ENCODE peak calls at places on chromosomes 11 and 22, in eight cellular contexts. D is mammary epithelial cell; U is EL; R is stomach; N is activated T-helper 1 cell treated with anti-CD3 and anti-CD28 coated beads, Interleukin-12 subunit alpha, Interleukin-12 subunit beta, Interleukin-2, Interleukin-4 antibody, amounts not matched to agents 30 ng/mL and 10 ng/mL and 1 ng/mL, durations not matched to agents 14 hours and 24 hours and 36 hours; A is mucosa of gallbladder; V is NCI-H774; S is stimulated activated CD8-positive, alpha-beta memory T cell treated with anti-CD3 and anti-CD28 coated beads, Interleukin-15, amount 100 ng/mL, for 1 hour. B is an unnamed sample.

GRCh38 chr11:62500066-62501035 is 46.3 kb downstream of the AHNAK start:
- DNase-seq in A (peak), N (no peak), R (no peak), D (peak), S (no peak), U (no peak), V (peak), B (no peak)

GRCh38 chr22:35419756-35420155 is 19.8 kb downstream of the MCM5 start:
- DNase-seq in A (no peak), N (no peak), V (no peak), U (no peak), R (no peak), D (no peak), S (no peak), B (no peak)

GRCh38 chr11:111954154-111954553 is 17.0 kb downstream of the DIXDC1 start:
- DNase-seq in D (no peak), A (no peak), U (no peak), S (no peak), N (no peak), V (no peak), R (no peak), B (no peak)

GRCh38 chr11:125110996-125111340 is 458 bp downstream of the TMEM218 start:
- DNase-seq in R (no peak), D (no peak), A (no peak), N (no peak), U (peak), V (no peak), S (no peak), B (peak)

GRCh38 chr11:111422494-111423249 is 43.6 kb upstream of the POU2AF1 start:
- DNase-seq in V (peak), R (peak), S (peak), D (no peak), U (peak), A (peak), N (peak), B (peak)

GRCh38 chr22:23113067-23113846 is 28.5 kb downstream of the RSPH14 start:
- DNase-seq in S (no peak), D (no peak), U (peak), N (no peak), V (no peak), R (no peak), A (no peak), B (no peak)

GRCh38 chr11:82229346-82229745 is 504.3 kb downstream of the FAM181B start:
- DNase-seq in A (no peak), N (no peak), R (no peak), D (peak), S (no peak), U (no peak), V (peak), B (no peak)

GRCh38 chr11:111960916-111961315 is 23.8 kb downstream of the DIXDC1 start:
- DNase-seq in N (no peak), A (peak), D (peak), S (no peak), V (no peak), R (peak), U (no peak), B (no peak)

GRCh38 chr11:31802990-31803812 is 7.9 kb downstream of the PAX6 start:
- DNase-seq in R (no peak), A (peak), U (no peak), S (no peak), N (no peak), D (no peak), V (no peak), B (no peak)

GRCh38 chr11:83641511-83641910 is 355.3 kb upstream of the CCDC90B start:
- DNase-seq in S (no peak), U (no peak), D (no peak), R (no peak), N (no peak), A (peak), V (no peak), B (no peak)

GRCh38 chr11:46348986-46349401 is 1.7 kb downstream of the DGKZ start:
- DNase-seq in N (peak), U (no peak), R (no peak), V (no peak), A (no peak), S (no peak), D (no peak), B (no peak)

GRCh38 chr11:86202013-86202336 is 42.6 kb upstream of the EED start:
- DNase-seq in A (no peak), V (no peak), R (no peak), S (no peak), U (no peak), N (no peak), D (no peak), B (no peak)

GRCh38 chr11:8357505-8357888 is 93.8 kb upstream of the LMO1 start:
- DNase-seq in V (no peak), S (no peak), R (no peak), D (no peak), N (no peak), A (no peak), U (no peak), B (no peak)

GRCh38 chr22:24434472-24435322 is 7.3 kb downstream of the ADORA2A start:
- DNase-seq in D (no peak), U (no peak), V (no peak), R (peak), N (peak), S (peak), A (peak), B (no peak)

GRCh38 chr22:28799834-28800307 is 498 bp downstream of the XBP1 start:
- DNase-seq in A (peak), D (peak), N (no peak), V (no peak), S (no peak), R (peak), U (peak), B (peak)

GRCh38 chr11:121553367-121553766 is 100.6 kb upstream of the SORL1-AS1 start:
- DNase-seq in U (no peak), D (peak), R (no peak), S (no peak), V (no peak), A (no peak), N (no peak), B (no peak)

GRCh38 chr11:17827006-17827405 is 92.4 kb downstream of the KCNC1 start:
- DNase-seq in R (no peak), U (no peak), N (no peak), D (no peak), A (no peak), V (no peak), S (no peak), B (no peak)

GRCh38 chr11:43021466-43021865 is 290.3 kb upstream of the API5 start:
- DNase-seq in R (no peak), D (no peak), V (no peak), N (no peak), A (no peak), U (no peak), S (no peak), B (peak)

GRCh38 chr22:21103633-21104032 is 57.9 kb downstream of the LRRC74B start:
- DNase-seq in N (no peak), A (no peak), R (no peak), U (no peak), D (no peak), S (no peak), V (no peak), B (peak)

GRCh38 chr11:66070604-66071325 is 693 bp downstream of the PACS1 start:
- DNase-seq in V (no peak), U (peak), D (peak), S (no peak), R (peak), A (no peak), N (no peak), B (peak)

GRCh38 chr11:47989779-47990178 is 9.4 kb downstream of the PTPRJ start:
- DNase-seq in A (no peak), V (no peak), U (no peak), R (no peak), D (no peak), N (no peak), S (no peak), B (no peak)

GRCh38 chr11:12102588-12103410 is 7.6 kb upstream of the MICAL2 start:
- DNase-seq in S (no peak), A (no peak), R (no peak), D (no peak), U (no peak), V (no peak), N (no peak), B (peak)

GRCh38 chr22:33515733-33516297 is 404.5 kb downstream of the LARGE1 start:
- DNase-seq in A (no peak), S (no peak), N (no peak), R (peak), U (no peak), V (no peak), D (no peak), B (no peak)

GRCh38 chr11:30683176-30683575 is 97.0 kb upstream of the MPPED2 start:
- DNase-seq in V (no peak), R (no peak), U (no peak), A (no peak), S (no peak), D (no peak), N (no peak), B (no peak)

GRCh38 chr11:62507023-62507422 is 39.6 kb downstream of the AHNAK start:
- DNase-seq in A (no peak), S (no peak), R (no peak), U (no peak), V (no peak), N (no peak), D (no peak), B (no peak)

GRCh38 chr11:108825381-108825780 is 160.5 kb downstream of the DDX10 start:
- DNase-seq in S (no peak), R (no peak), A (no peak), N (no peak), V (no peak), U (peak), D (peak), B (no peak)

GRCh38 chr11:94089356-94089755 is 39.3 kb upstream of the PANX1 start:
- DNase-seq in U (no peak), N (no peak), V (no peak), A (no peak), S (no peak), R (no peak), D (no peak), B (no peak)

GRCh38 chr11:57321996-57322880 is 2.5 kb downstream of the TNKS1BP1 start:
- DNase-seq in R (peak), A (peak), S (no peak), U (peak), V (no peak), D (peak), N (no peak), B (peak)

GRCh38 chr11:2742611-2743426 is 43.0 kb upstream of the KCNQ1OT1 start:
- DNase-seq in S (no peak), V (no peak), U (no peak), N (no peak), A (no peak), D (no peak), R (no peak), B (no peak)

GRCh38 chr11:93623938-93624337 is 37.5 kb upstream of the CEP295 start:
- DNase-seq in D (no peak), N (no peak), V (no peak), R (no peak), S (no peak), A (no peak), U (no peak), B (no peak)

GRCh38 chr11:116376054-116376453 is 396.7 kb downstream of the BUD13 start:
- DNase-seq in N (no peak), V (no peak), D (no peak), R (no peak), S (no peak), U (no peak), A (no peak), B (no peak)

GRCh38 chr11:2862395-2862949 is 23.1 kb downstream of the CDKN1C start:
- DNase-seq in V (no peak), N (no peak), S (no peak), U (no peak), A (no peak), R (no peak), D (no peak), B (no peak)

GRCh38 chr22:36546092-36546804 is 17.3 kb upstream of the EIF3D start:
- DNase-seq in R (no peak), V (peak), D (no peak), U (peak), A (no peak), N (peak), S (no peak), B (peak)

GRCh38 chr11:75174348-75174747 is 23.4 kb downstream of the SLCO2B1 start:
- DNase-seq in S (no peak), D (no peak), A (no peak), U (no peak), R (no peak), N (no peak), V (no peak), B (no peak)

GRCh38 chr22:49617866-49618688 is 209.6 kb downstream of the BRD1 start:
- DNase-seq in D (no peak), V (no peak), N (no peak), S (no peak), R (no peak), U (no peak), A (no peak), B (no peak)

B was measured in testis.